ENCODE peak calls at places on chromosome 1, in nine cellular contexts. One of them, this sample, is unnamed.

GRCh38 chr1:209439828-209440227 is 143.7 kb upstream of the CAMK1G start:
- DNase-seq in neural progenitor cell: no peak
- DNase-seq in OCI-LY7: no peak
- DNase-seq in brain microvascular endothelial cell: no peak
- DNase-seq in kidney: no peak
- DNase-seq in body of pancreas: no peak
- DNase-seq in psoas muscle: no peak
- DNase-seq in IMR-90: no peak
- DNase-seq in fibroblast of lung: no peak
- DNase-seq in this sample: no peak

GRCh38 chr1:151047591-151047924 is at the start of gene C1orf56:
- DNase-seq in psoas muscle: peak; percentile 70
- DNase-seq in kidney: peak; percentile 87
- DNase-seq in OCI-LY7: no peak
- DNase-seq in brain microvascular endothelial cell: no peak
- DNase-seq in fibroblast of lung: peak; percentile 73
- DNase-seq in IMR-90: peak; percentile 60
- DNase-seq in neural progenitor cell: peak; percentile 84
- DNase-seq in body of pancreas: peak; percentile 57
- DNase-seq in this sample: peak; percentile 58

GRCh38 chr1:30645807-30646206 is 77.6 kb downstream of the MATN1 start:
- DNase-seq in OCI-LY7: no peak
- DNase-seq in kidney: no peak
- DNase-seq in neural progenitor cell: no peak
- DNase-seq in IMR-90: peak; percentile 57
- DNase-seq in psoas muscle: no peak
- DNase-seq in body of pancreas: no peak
- DNase-seq in fibroblast of lung: peak; percentile 46
- DNase-seq in brain microvascular endothelial cell: peak; percentile 10
- DNase-seq in this sample: peak; percentile 59

GRCh38 chr1:85605519-85606413 is 25.2 kb downstream of the CCN1 start:
- DNase-seq in psoas muscle: no peak
- DNase-seq in kidney: no peak
- DNase-seq in fibroblast of lung: no peak
- DNase-seq in OCI-LY7: peak; percentile 4
- DNase-seq in IMR-90: no peak
- DNase-seq in brain microvascular endothelial cell: no peak
- DNase-seq in body of pancreas: peak; percentile 52
- DNase-seq in neural progenitor cell: no peak
- DNase-seq in this sample: no peak

GRCh38 chr1:240293706-240294105 is 202.0 kb downstream of the FMN2 start:
- DNase-seq in fibroblast of lung: peak; percentile 15
- DNase-seq in kidney: no peak
- DNase-seq in OCI-LY7: no peak
- DNase-seq in body of pancreas: no peak
- DNase-seq in neural progenitor cell: no peak
- DNase-seq in IMR-90: peak; percentile 18
- DNase-seq in brain microvascular endothelial cell: no peak
- DNase-seq in psoas muscle: no peak
- DNase-seq in this sample: no peak

GRCh38 chr1:69836961-69837636 is 269.4 kb downstream of the LRRC7 start:
- DNase-seq in neural progenitor cell: no peak
- DNase-seq in body of pancreas: no peak
- DNase-seq in IMR-90: no peak
- DNase-seq in psoas muscle: no peak
- DNase-seq in OCI-LY7: no peak
- DNase-seq in fibroblast of lung: peak; percentile 13
- DNase-seq in brain microvascular endothelial cell: peak; percentile 12
- DNase-seq in kidney: no peak
- DNase-seq in this sample: no peak

GRCh38 chr1:200153277-200154055 is 126.0 kb downstream of the NR5A2 start:
- DNase-seq in neural progenitor cell: no peak
- DNase-seq in body of pancreas: no peak
- DNase-seq in psoas muscle: no peak
- DNase-seq in IMR-90: no peak
- DNase-seq in fibroblast of lung: no peak
- DNase-seq in brain microvascular endothelial cell: no peak
- DNase-seq in OCI-LY7: peak; percentile 68
- DNase-seq in kidney: no peak
- DNase-seq in this sample: no peak

GRCh38 chr1:16981269-16981849 is 939 bp upstream of the MFAP2 start:
- DNase-seq in kidney: no peak
- DNase-seq in psoas muscle: no peak
- DNase-seq in OCI-LY7: no peak
- DNase-seq in brain microvascular endothelial cell: peak; percentile 91
- DNase-seq in IMR-90: peak; percentile 92
- DNase-seq in neural progenitor cell: no peak
- DNase-seq in fibroblast of lung: peak; percentile 96
- DNase-seq in body of pancreas: no peak
- DNase-seq in this sample: peak; percentile 72

GRCh38 chr1:203117611-203118575 is 9.6 kb upstream of the ADORA1 start:
- DNase-seq in neural progenitor cell: peak; percentile 93
- DNase-seq in kidney: peak; percentile 91
- DNase-seq in OCI-LY7: no peak
- DNase-seq in body of pancreas: peak; percentile 75
- DNase-seq in fibroblast of lung: peak; percentile 49
- DNase-seq in IMR-90: peak; percentile 50
- DNase-seq in brain microvascular endothelial cell: peak; percentile 14
- DNase-seq in psoas muscle: peak; percentile 83
- DNase-seq in this sample: peak; percentile 83

GRCh38 chr1:235652364-235652763 is 2.8 kb upstream of the GNG4 start:
- DNase-seq in IMR-90: no peak
- DNase-seq in kidney: no peak
- DNase-seq in brain microvascular endothelial cell: no peak
- DNase-seq in fibroblast of lung: no peak
- DNase-seq in OCI-LY7: no peak
- DNase-seq in neural progenitor cell: no peak
- DNase-seq in psoas muscle: no peak
- DNase-seq in body of pancreas: no peak
- DNase-seq in this sample: no peak

GRCh38 chr1:172745014-172745413 is 86.1 kb downstream of the FASLG start:
- DNase-seq in body of pancreas: no peak
- DNase-seq in IMR-90: peak; percentile 89
- DNase-seq in brain microvascular endothelial cell: peak; percentile 87
- DNase-seq in fibroblast of lung: peak; percentile 82
- DNase-seq in psoas muscle: no peak
- DNase-seq in neural progenitor cell: peak; percentile 67
- DNase-seq in OCI-LY7: peak; percentile 85
- DNase-seq in kidney: no peak
- DNase-seq in this sample: peak; percentile 39

GRCh38 chr1:1873186-1873585 is 17.7 kb downstream of the GNB1 start:
- DNase-seq in kidney: no peak
- DNase-seq in body of pancreas: no peak
- DNase-seq in psoas muscle: no peak
- DNase-seq in OCI-LY7: no peak
- DNase-seq in brain microvascular endothelial cell: no peak
- DNase-seq in IMR-90: no peak
- DNase-seq in neural progenitor cell: no peak
- DNase-seq in fibroblast of lung: no peak
- DNase-seq in this sample: no peak

GRCh38 chr1:212294983-212295382 is 9.8 kb downstream of the PPP2R5A start:
- DNase-seq in IMR-90: no peak
- DNase-seq in body of pancreas: no peak
- DNase-seq in fibroblast of lung: no peak
- DNase-seq in kidney: no peak
- DNase-seq in psoas muscle: no peak
- DNase-seq in brain microvascular endothelial cell: no peak
- DNase-seq in OCI-LY7: no peak
- DNase-seq in neural progenitor cell: no peak
- DNase-seq in this sample: no peak

GRCh38 chr1:212295579-212295978 is 10.4 kb downstream of the PPP2R5A start:
- DNase-seq in psoas muscle: no peak
- DNase-seq in neural progenitor cell: no peak
- DNase-seq in OCI-LY7: no peak
- DNase-seq in IMR-90: no peak
- DNase-seq in body of pancreas: no peak
- DNase-seq in brain microvascular endothelial cell: no peak
- DNase-seq in fibroblast of lung: no peak
- DNase-seq in kidney: no peak
- DNase-seq in this sample: no peak

GRCh38 chr1:212292250-212292924 is 7.2 kb downstream of the PPP2R5A start:
- DNase-seq in brain microvascular endothelial cell: no peak
- DNase-seq in fibroblast of lung: no peak
- DNase-seq in body of pancreas: no peak
- DNase-seq in kidney: no peak
- DNase-seq in psoas muscle: no peak
- DNase-seq in IMR-90: no peak
- DNase-seq in OCI-LY7: no peak
- DNase-seq in neural progenitor cell: no peak
- DNase-seq in this sample: no peak

GRCh38 chr1:212291505-212292134 is 6.4 kb downstream of the PPP2R5A start:
- DNase-seq in OCI-LY7: peak; percentile 66
- DNase-seq in psoas muscle: no peak
- DNase-seq in brain microvascular endothelial cell: no peak
- DNase-seq in kidney: no peak
- DNase-seq in fibroblast of lung: peak; percentile 45
- DNase-seq in body of pancreas: no peak
- DNase-seq in IMR-90: peak; percentile 44
- DNase-seq in neural progenitor cell: peak; percentile 80
- DNase-seq in this sample: peak; percentile 53

DNA sequence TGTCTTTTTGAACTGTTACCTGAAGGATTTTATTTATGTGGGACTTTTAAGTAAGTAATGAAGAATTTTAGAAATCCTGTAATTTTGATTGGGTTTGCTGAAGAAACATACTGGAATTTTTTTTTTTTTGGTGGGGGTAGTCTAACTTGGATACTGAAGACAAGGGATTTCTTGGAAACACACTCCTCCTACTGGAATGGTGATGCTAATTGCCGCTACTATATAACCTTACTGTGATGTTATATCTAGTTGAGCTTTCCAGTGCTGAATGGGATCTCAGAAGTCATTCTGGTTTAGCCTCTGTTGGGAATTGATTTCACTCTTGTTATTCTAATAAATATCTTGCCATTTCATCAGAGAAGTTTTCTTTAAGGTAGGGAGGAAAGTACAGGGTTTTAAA is 8.4 kb downstream of the PPP2R5A start:
- DNase-seq in neural progenitor cell: no peak
- DNase-seq in fibroblast of lung: no peak
- DNase-seq in OCI-LY7: no peak
- DNase-seq in kidney: no peak
- DNase-seq in IMR-90: peak; percentile 38
- DNase-seq in psoas muscle: no peak
- DNase-seq in brain microvascular endothelial cell: no peak
- DNase-seq in body of pancreas: no peak
- DNase-seq in this sample: no peak
- TF ChIP-seq CTCF in neural progenitor cell: peak; percentile 37
- TF ChIP-seq CTCF in fibroblast of lung: no peak
- TF ChIP-seq CTCF in OCI-LY7: no peak
- TF ChIP-seq CTCF in kidney: peak; percentile 26
- TF ChIP-seq CTCF in IMR-90: peak; percentile 40
- TF ChIP-seq CTCF in psoas muscle: peak; percentile 27
- TF ChIP-seq CTCF in brain microvascular endothelial cell: peak; percentile 31
- TF ChIP-seq CTCF in body of pancreas: peak; percentile 43
- TF ChIP-seq CTCF in this sample: no peak

DNA sequence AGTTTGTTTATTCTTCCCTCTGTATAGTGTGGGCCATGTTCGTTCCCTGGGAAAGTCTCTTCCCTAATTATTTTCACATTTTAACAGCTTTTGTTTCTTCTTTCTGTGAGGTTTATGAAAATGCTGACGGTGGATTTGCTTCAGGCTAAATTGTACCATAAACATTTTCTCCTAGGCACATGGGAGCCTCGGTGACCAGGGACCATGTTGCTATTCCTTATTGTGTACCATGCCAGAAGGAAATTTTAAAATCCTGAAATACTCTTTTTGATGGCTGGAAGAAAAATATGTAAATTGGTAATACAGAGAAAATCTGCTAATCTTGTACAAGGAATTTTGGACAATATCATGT is 230.1 kb upstream of the JUN start:
- DNase-seq in IMR-90: no peak
- DNase-seq in OCI-LY7: no peak
- DNase-seq in psoas muscle: no peak
- DNase-seq in body of pancreas: no peak
- DNase-seq in brain microvascular endothelial cell: no peak
- DNase-seq in fibroblast of lung: no peak
- DNase-seq in kidney: no peak
- DNase-seq in neural progenitor cell: no peak
- DNase-seq in this sample: no peak
- H3K27ac ChIP-seq in IMR-90: peak overlapping the region; percentile 41
- H3K27ac ChIP-seq in OCI-LY7: no peak overlapping the region
- H3K27ac ChIP-seq in psoas muscle: peak overlapping the region; percentile 83
- H3K27ac ChIP-seq in body of pancreas: peak overlapping the region; percentile 87
- H3K27ac ChIP-seq in brain microvascular endothelial cell: peak overlapping the region; percentile 39
- H3K27ac ChIP-seq in fibroblast of lung: peak overlapping the region; percentile 66
- H3K27ac ChIP-seq in kidney: peak overlapping the region; percentile 96
- H3K27ac ChIP-seq in neural progenitor cell: no peak overlapping the region
- H3K27ac ChIP-seq in this sample: no peak overlapping the region

DNA sequence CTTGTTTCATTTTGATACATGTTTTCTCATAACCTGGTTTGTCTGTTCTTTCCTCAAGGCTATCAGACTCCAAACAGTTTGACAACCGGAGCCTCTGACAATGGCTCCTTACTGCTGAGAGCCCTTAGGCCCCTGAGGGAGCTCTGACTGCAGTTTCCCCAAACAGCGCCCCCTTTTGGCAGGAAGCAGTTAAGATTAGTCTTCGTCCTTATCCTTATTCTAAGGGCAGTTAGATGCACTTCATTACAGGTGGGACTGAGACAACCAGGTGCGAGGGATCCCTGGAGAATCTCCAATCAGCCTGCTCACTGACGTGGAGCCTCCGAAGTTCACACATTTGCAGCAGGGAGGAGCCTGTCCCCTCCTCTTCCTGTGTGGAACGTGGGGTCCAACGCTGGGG is 393.1 kb downstream of the BRINP3 start:
- DNase-seq in fibroblast of lung: no peak
- DNase-seq in psoas muscle: no peak
- DNase-seq in body of pancreas: no peak
- DNase-seq in neural progenitor cell: peak; percentile 60
- DNase-seq in IMR-90: no peak
- DNase-seq in kidney: peak; percentile 38
- DNase-seq in brain microvascular endothelial cell: no peak
- DNase-seq in OCI-LY7: peak; percentile 24
- DNase-seq in this sample: no peak
- TF ChIP-seq CTCF in fibroblast of lung: no peak
- TF ChIP-seq CTCF in psoas muscle: no peak
- TF ChIP-seq CTCF in body of pancreas: no peak
- TF ChIP-seq CTCF in neural progenitor cell: peak; percentile 66
- TF ChIP-seq CTCF in IMR-90: peak; percentile 8
- TF ChIP-seq CTCF in kidney: no peak
- TF ChIP-seq CTCF in brain microvascular endothelial cell: peak; percentile 25
- TF ChIP-seq CTCF in OCI-LY7: peak; percentile 73
- TF ChIP-seq CTCF in this sample: no peak

DNA sequence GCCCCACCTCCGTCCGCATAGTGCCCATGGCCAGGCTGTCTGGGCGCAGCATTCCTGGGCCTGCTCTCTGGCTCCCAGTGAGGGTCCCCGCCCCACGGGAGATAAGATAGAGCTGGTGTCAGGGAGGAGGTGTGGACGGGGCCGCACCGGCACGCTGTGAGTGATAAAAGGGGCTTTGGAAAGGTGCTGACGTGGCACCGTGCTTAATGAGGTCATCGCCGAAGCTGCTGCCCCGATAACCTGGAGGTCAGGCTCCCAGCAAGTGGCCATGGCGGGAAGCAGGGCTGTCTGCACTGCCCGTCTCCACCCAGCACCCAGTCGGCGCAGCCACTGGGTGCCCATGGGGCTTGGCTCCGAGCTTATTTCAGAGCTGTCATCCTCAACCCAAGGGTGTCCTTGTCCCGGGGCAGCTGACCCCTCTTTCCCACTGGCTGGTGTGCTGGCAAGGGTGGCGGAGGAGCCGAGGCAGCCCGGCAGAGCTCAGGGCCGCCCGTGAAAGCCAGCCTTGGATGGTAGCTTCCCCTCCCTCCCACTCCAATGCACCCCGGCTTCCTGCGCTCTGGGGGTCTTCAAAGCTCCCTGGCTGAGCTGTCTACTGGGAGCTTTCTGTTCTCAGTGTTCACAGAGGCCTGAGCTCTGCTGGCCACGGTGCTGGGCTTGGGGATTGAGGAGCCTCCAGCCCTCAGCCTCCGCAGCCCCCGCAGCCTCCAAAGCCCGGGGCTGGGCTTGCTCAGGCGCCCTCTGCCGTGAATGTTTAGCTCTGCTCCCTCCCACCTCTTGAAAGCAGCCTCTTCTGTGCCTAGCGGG is 105.1 kb upstream of the ARHGEF16 start:
- DNase-seq in body of pancreas: peak; percentile 22
- DNase-seq in brain microvascular endothelial cell: no peak
- DNase-seq in fibroblast of lung: peak; percentile 52
- DNase-seq in kidney: no peak
- DNase-seq in OCI-LY7: no peak
- DNase-seq in neural progenitor cell: peak; percentile 71
- DNase-seq in psoas muscle: no peak
- DNase-seq in IMR-90: no peak
- DNase-seq in this sample: no peak
- H3K27ac ChIP-seq in body of pancreas: peak overlapping the region; percentile 91
- H3K27ac ChIP-seq in brain microvascular endothelial cell: no peak overlapping the region
- H3K27ac ChIP-seq in fibroblast of lung: no peak overlapping the region
- H3K27ac ChIP-seq in kidney: no peak overlapping the region
- H3K27ac ChIP-seq in OCI-LY7: no peak overlapping the region
- H3K27ac ChIP-seq in neural progenitor cell: no peak overlapping the region
- H3K27ac ChIP-seq in psoas muscle: peak overlapping the region; percentile 41
- H3K27ac ChIP-seq in IMR-90: no peak overlapping the region
- H3K27ac ChIP-seq in this sample: no peak overlapping the region

This sample was measured in RWPE1.